ENCODE peak calls at places on chromosomes 12 and 14, in seven cellular contexts. G, Q, O, P, A, L and V are unnamed samples.

GRCh38 chr14:70827366-70828151 is 18.2 kb upstream of the MAP3K9 start:
- DNase-seq in P (peak; percentile 81), G (no peak), Q (peak; percentile 51), O (no peak), L (no peak), A (no peak), V (no peak)

GRCh38 chr14:61642246-61642982 is 52.9 kb upstream of the HIF1A start:
- DNase-seq in P (no peak), L (no peak), G (no peak), Q (peak; percentile 74), A (no peak), O (peak; percentile 43), V (no peak)

GRCh38 chr14:49593016-49593415 is 5.7 kb upstream of the LRR1 start:
- DNase-seq in G (no peak), O (peak; percentile 44), Q (peak; percentile 37), P (no peak), L (no peak), A (no peak), V (no peak)

GRCh38 chr14:69137456-69138188 is 15.3 kb downstream of the DCAF5 start:
- DNase-seq in Q (no peak), A (no peak), O (peak; percentile 27), G (no peak), L (no peak), P (no peak), V (no peak)

GRCh38 chr12:3604750-3605638 is 114.0 kb downstream of the PRMT8 start:
- DNase-seq in O (peak; percentile 6), G (peak; percentile 81), L (peak; percentile 67), P (peak; percentile 16), Q (peak; percentile 70), A (peak; percentile 84), V (no peak)

GRCh38 chr14:94559638-94560290 is 1.5 kb upstream of the SERPINA4 start:
- DNase-seq in G (no peak), A (no peak), O (no peak), Q (no peak), L (no peak), P (no peak), V (no peak)

GRCh38 chr14:28494196-28494595 is 272.4 kb upstream of the FOXG1 start:
- DNase-seq in P (no peak), A (no peak), G (no peak), L (no peak), Q (peak; percentile 95), O (peak; percentile 1), V (no peak)

GRCh38 chr12:15819644-15820437 is 30.7 kb upstream of the EPS8 start:
- DNase-seq in O (no peak), Q (no peak), L (no peak), G (no peak), P (no peak), A (no peak), V (no peak)